ENCODE peak calls at places on chromosome 1, in six cellular contexts. N is testis, J is neural progenitor cell, K is fibroblast of lung, A is upper lobe of left lung, L is tibial artery. Z is an unnamed sample.

GRCh38 chr1:156433032-156433431 is 64.0 kb downstream of the RHBG start:
- DNase-seq in N (no peak), J (no peak), K (no peak), A (no peak), L (no peak), Z (no peak)

GRCh38 chr1:223031690-223032601 is 111.1 kb downstream of the TLR5 start:
- DNase-seq in N (peak; percentile 16), J (no peak), K (peak; percentile 60), A (no peak), L (peak; percentile 79), Z (no peak)

GRCh38 chr1:150799104-150799503 is 9.0 kb downstream of the CTSK start:
- DNase-seq in N (no peak), J (no peak), K (peak; percentile 17), A (no peak), L (no peak), Z (no peak)

GRCh38 chr1:62772607-62773295 is 11.2 kb upstream of the ATG4C start:
- DNase-seq in N (no peak), J (no peak), K (no peak), A (no peak), L (no peak), Z (no peak)

GRCh38 chr1:24186993-24187790 is at the start of gene IFNLR1:
- DNase-seq in N (peak; percentile 56), J (peak; percentile 82), K (no peak), A (peak; percentile 92), L (no peak), Z (no peak)

GRCh38 chr1:54965624-54966340 is 14.6 kb upstream of the TMEM61 start:
- DNase-seq in N (peak; percentile 72), J (no peak), K (peak; percentile 37), A (no peak), L (peak; percentile 83), Z (peak; percentile 45)

GRCh38 chr1:50603274-50604271 is 180.3 kb upstream of the DMRTA2 start:
- DNase-seq in N (no peak), J (no peak), K (peak; percentile 81), A (no peak), L (no peak), Z (peak; percentile 25)

GRCh38 chr1:97334454-97334853 is 586.4 kb downstream of the DPYD start:
- DNase-seq in N (no peak), J (no peak), K (peak; percentile 99), A (no peak), L (no peak), Z (peak; percentile 71)

GRCh38 chr1:96520542-96520941 is 201.0 kb upstream of the PTBP2 start:
- DNase-seq in N (no peak), J (peak; percentile 45), K (peak; percentile 70), A (no peak), L (peak; percentile 38), Z (no peak)

GRCh38 chr1:204480515-204480914 is 14.1 kb downstream of the PIK3C2B start:
- DNase-seq in N (no peak), J (peak; percentile 40), K (no peak), A (peak; percentile 66), L (no peak), Z (no peak)
- H3K27ac ChIP-seq in N (no peak overlapping the region), J (no peak overlapping the region), K (no peak overlapping the region), A (peak overlapping the region; percentile 42), L (no peak overlapping the region), Z (no peak overlapping the region)

DNA sequence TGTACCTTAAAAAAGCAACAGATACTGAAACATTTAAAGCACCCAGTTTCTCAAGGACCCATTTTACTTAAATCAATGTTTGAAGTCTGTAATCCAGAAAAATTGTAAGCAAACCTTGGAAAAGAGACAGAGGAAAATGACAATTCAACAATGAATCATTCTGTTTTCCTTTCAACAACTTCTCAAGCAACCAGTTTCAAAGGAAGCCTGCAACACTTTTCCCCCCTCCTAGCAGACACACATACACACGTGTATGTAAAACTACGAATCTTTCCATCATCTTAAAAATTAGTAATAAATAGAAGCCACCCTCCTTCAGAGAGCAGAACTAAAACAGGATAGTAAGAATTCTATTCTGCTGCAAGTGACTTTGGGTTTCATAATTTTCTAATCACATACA is 1.1 kb downstream of the RERE start:
- DNase-seq in N (no peak), J (no peak), K (peak; percentile 60), A (no peak), L (no peak), Z (peak; percentile 55)
- H3K4me3 ChIP-seq in N (peak overlapping the region; percentile 98), J (peak overlapping the region; percentile 85), K (peak overlapping the region; percentile 85), A (no peak overlapping the region), L (peak overlapping the region; percentile 72), Z (peak overlapping the region; percentile 83)

GRCh38 chr1:196493881-196494280 is 114.4 kb downstream of the KCNT2 start:
- DNase-seq in N (no peak), J (no peak), K (no peak), A (no peak), L (no peak), Z (no peak)
- TF ChIP-seq CTCF in N (no peak), J (no peak), K (no peak), A (no peak), L (no peak), Z (no peak)

GRCh38 chr1:109924316-109924715 is 13.7 kb downstream of the CSF1 start:
- DNase-seq in N (no peak), J (no peak), K (no peak), A (no peak), L (no peak), Z (no peak)
- H3K27ac ChIP-seq in N (no peak overlapping the region), J (no peak overlapping the region), K (no peak overlapping the region), A (peak overlapping the region; percentile 53), L (peak overlapping the region; percentile 36), Z (no peak overlapping the region)

DNA sequence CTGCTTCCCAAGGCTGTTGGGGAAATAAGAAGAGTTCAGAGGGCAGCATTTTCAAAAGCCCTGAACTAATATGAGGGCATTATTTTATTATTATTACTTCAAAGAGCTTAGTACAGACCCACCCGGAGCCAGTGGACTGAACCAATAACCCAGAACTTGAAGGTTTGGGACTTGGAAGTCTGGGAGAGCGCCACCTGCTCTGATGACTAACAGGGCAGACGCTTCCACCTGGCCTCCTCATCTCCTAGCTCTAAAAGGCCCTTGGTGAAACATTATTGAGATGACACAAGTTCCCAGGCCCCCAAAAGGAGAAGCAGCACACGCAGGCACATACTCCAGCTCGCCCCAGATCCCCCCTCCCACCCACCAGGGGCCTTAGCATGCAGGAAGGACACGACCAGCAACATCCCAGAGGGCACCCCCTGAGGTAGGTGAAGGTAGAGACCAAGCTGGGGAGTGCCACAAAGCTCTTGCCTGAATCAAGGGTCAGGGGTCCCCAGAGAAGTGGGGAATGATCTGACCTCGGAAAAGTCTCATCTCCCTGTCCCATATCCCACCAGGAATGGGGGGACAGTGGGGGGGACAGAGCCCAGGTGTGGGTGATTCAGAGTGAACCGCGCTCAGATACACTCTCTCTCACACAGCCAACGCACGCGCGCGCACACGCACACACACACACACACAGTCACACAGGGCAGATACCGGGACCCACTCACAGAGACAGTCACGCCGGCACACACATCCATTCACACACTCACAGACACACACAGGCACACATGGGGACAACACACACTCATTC is 1.2 kb downstream of the DLGAP3 start:
- DNase-seq in N (no peak), J (no peak), K (no peak), A (peak; percentile 44), L (no peak), Z (no peak)
- H3K4me3 ChIP-seq in N (no peak overlapping the region), J (peak overlapping the region; percentile 89), K (no peak overlapping the region), A (no peak overlapping the region), L (no peak overlapping the region), Z (no peak overlapping the region)

GRCh38 chr1:226063362-226064167 is 1.0 kb downstream of the H3-3A start:
- DNase-seq in N (peak; percentile 77), J (peak; percentile 67), K (peak; percentile 33), A (peak; percentile 88), L (peak; percentile 56), Z (peak; percentile 25)

GRCh38 chr1:226064168-226064815 is 1.8 kb downstream of the H3-3A start:
- DNase-seq in N (no peak), J (no peak), K (peak; percentile 10), A (no peak), L (no peak), Z (peak; percentile 20)

GRCh38 chr1:226062558-226063361 is at the start of gene H3-3A:
- DNase-seq in N (peak; percentile 98), J (peak; percentile 98), K (peak; percentile 86), A (peak; percentile 100), L (peak; percentile 99), Z (peak; percentile 94)

GRCh38 chr1:226066415-226067077 is 4.0 kb downstream of the H3-3A start:
- DNase-seq in N (no peak), J (no peak), K (peak; percentile 51), A (no peak), L (no peak), Z (peak; percentile 8)

DNA sequence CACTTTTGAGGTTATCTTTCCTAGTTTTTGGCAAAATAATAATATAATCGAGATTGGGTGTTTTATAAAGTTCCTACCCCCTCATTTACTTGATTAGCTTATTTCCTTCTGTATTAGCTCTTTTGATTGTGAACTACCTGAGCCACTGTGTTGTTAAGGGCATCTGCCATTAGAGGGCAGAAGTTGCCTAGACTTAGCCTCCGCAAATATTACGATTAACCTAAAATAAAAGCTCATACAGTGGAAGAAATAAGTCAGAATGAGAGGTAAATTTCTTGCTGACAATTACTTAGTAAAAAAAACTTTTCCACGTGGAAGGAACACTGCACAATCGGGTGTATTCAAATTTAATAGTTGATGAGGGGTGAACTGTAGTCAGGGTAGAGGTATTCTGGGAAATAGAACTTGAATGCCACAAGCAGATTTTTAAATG is 2.3 kb downstream of the H3-3A start:
- DNase-seq in N (peak; percentile 65), J (peak; percentile 65), K (peak; percentile 54), A (no peak), L (peak; percentile 43), Z (peak; percentile 61)
- TF ChIP-seq CTCF in N (peak; percentile 41), J (peak; percentile 69), K (peak; percentile 87), A (peak; percentile 34), L (peak; percentile 54), Z (peak; percentile 84)

DNA sequence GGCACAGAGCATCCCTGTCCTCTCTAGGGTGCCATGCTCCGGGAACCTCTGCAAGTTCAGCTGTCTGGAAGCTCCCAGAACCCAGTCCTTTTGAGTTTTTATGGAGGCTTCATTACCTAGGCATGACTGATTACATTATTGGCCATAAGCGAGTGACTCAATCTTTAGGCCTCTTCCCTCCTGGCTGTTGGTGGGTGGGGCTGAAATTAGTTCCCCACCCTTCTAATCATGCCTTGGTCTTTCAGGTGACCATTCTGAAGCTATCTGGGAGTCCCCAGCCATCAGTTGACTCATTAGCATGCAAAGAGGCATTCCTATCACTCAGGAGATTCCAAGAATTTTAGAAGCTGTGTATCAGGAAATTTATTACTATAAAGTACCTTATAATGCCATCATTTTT is 46.6 kb downstream of the WLS start:
- DNase-seq in N (no peak), J (no peak), K (peak; percentile 34), A (no peak), L (no peak), Z (no peak)
- H3K27ac ChIP-seq in N (no peak overlapping the region), J (no peak overlapping the region), K (no peak overlapping the region), A (no peak overlapping the region), L (no peak overlapping the region), Z (no peak overlapping the region)

Z was measured in brain microvascular endothelial cell.